ENCODE peak calls at places on chromosomes 11 and 22, in seven cellular contexts. One of them, this sample, is unnamed.

GRCh38 chr11:129536338-129536737 is 160.7 kb downstream of the BARX2 start:
- DNase-seq in neural progenitor cell: no peak
- DNase-seq in activated T-cell treated with anti-CD3 and anti-CD28 coated beads, Interleukin-2, amount 50 U/mL, for 1 hour: no peak
- DNase-seq in HCT116: no peak
- DNase-seq in A172: no peak
- DNase-seq in glutamatergic neuron: no peak
- DNase-seq in HT-29: no peak
- DNase-seq in this sample: no peak

GRCh38 chr22:19661156-19661555 is 53.1 kb upstream of the SEPTIN5 start:
- DNase-seq in A172: no peak
- DNase-seq in glutamatergic neuron: no peak
- DNase-seq in neural progenitor cell: no peak
- DNase-seq in HT-29: no peak
- DNase-seq in activated T-cell treated with anti-CD3 and anti-CD28 coated beads, Interleukin-2, amount 50 U/mL, for 1 hour: no peak
- DNase-seq in HCT116: no peak
- DNase-seq in this sample: no peak

GRCh38 chr11:111206472-111206871 is 39.1 kb upstream of the POU2AF2 start:
- DNase-seq in activated T-cell treated with anti-CD3 and anti-CD28 coated beads, Interleukin-2, amount 50 U/mL, for 1 hour: no peak
- DNase-seq in glutamatergic neuron: no peak
- DNase-seq in HT-29: no peak
- DNase-seq in A172: no peak
- DNase-seq in neural progenitor cell: no peak
- DNase-seq in HCT116: no peak
- DNase-seq in this sample: no peak

GRCh38 chr22:40196628-40197027 is 18.9 kb downstream of the TNRC6B start:
- DNase-seq in A172: peak; percentile 69
- DNase-seq in HCT116: no peak
- DNase-seq in activated T-cell treated with anti-CD3 and anti-CD28 coated beads, Interleukin-2, amount 50 U/mL, for 1 hour: no peak
- DNase-seq in glutamatergic neuron: no peak
- DNase-seq in HT-29: no peak
- DNase-seq in neural progenitor cell: no peak
- DNase-seq in this sample: peak; percentile 28

GRCh38 chr11:78789365-78789764 is 214.7 kb upstream of the NARS2 start:
- DNase-seq in HCT116: no peak
- DNase-seq in neural progenitor cell: no peak
- DNase-seq in activated T-cell treated with anti-CD3 and anti-CD28 coated beads, Interleukin-2, amount 50 U/mL, for 1 hour: no peak
- DNase-seq in glutamatergic neuron: no peak
- DNase-seq in A172: no peak
- DNase-seq in HT-29: no peak
- DNase-seq in this sample: no peak

GRCh38 chr11:82996966-82997606 is 74.6 kb downstream of the RAB30 start:
- DNase-seq in activated T-cell treated with anti-CD3 and anti-CD28 coated beads, Interleukin-2, amount 50 U/mL, for 1 hour: no peak
- DNase-seq in HT-29: peak; percentile 59
- DNase-seq in A172: peak; percentile 80
- DNase-seq in glutamatergic neuron: no peak
- DNase-seq in neural progenitor cell: no peak
- DNase-seq in HCT116: no peak
- DNase-seq in this sample: no peak

GRCh38 chr11:76783901-76784813 is 1.0 kb downstream of the TSKU start:
- DNase-seq in HCT116: peak; percentile 55
- DNase-seq in neural progenitor cell: peak; percentile 96
- DNase-seq in A172: peak; percentile 66
- DNase-seq in HT-29: peak; percentile 79
- DNase-seq in glutamatergic neuron: peak; percentile 92
- DNase-seq in activated T-cell treated with anti-CD3 and anti-CD28 coated beads, Interleukin-2, amount 50 U/mL, for 1 hour: no peak
- DNase-seq in this sample: no peak

GRCh38 chr11:12137938-12138731 is 27.7 kb downstream of the MICAL2 start:
- DNase-seq in HCT116: no peak
- DNase-seq in HT-29: peak; percentile 43
- DNase-seq in neural progenitor cell: peak; percentile 35
- DNase-seq in activated T-cell treated with anti-CD3 and anti-CD28 coated beads, Interleukin-2, amount 50 U/mL, for 1 hour: no peak
- DNase-seq in glutamatergic neuron: no peak
- DNase-seq in A172: peak; percentile 96
- DNase-seq in this sample: peak; percentile 90

GRCh38 chr11:119266063-119266462 is 50.9 kb downstream of the MCAM start:
- DNase-seq in neural progenitor cell: no peak
- DNase-seq in HT-29: no peak
- DNase-seq in A172: no peak
- DNase-seq in glutamatergic neuron: no peak
- DNase-seq in activated T-cell treated with anti-CD3 and anti-CD28 coated beads, Interleukin-2, amount 50 U/mL, for 1 hour: no peak
- DNase-seq in HCT116: no peak
- DNase-seq in this sample: no peak

GRCh38 chr11:67031791-67032561 is 9.0 kb downstream of the SYT12 start:
- DNase-seq in HCT116: no peak
- DNase-seq in A172: peak; percentile 77
- DNase-seq in HT-29: no peak
- DNase-seq in glutamatergic neuron: no peak
- DNase-seq in neural progenitor cell: no peak
- DNase-seq in activated T-cell treated with anti-CD3 and anti-CD28 coated beads, Interleukin-2, amount 50 U/mL, for 1 hour: no peak
- DNase-seq in this sample: no peak

GRCh38 chr11:34890812-34891211 is 25.4 kb downstream of the APIP start:
- DNase-seq in activated T-cell treated with anti-CD3 and anti-CD28 coated beads, Interleukin-2, amount 50 U/mL, for 1 hour: no peak
- DNase-seq in neural progenitor cell: peak; percentile 59
- DNase-seq in HCT116: peak; percentile 56
- DNase-seq in glutamatergic neuron: no peak
- DNase-seq in HT-29: peak; percentile 85
- DNase-seq in A172: peak; percentile 50
- DNase-seq in this sample: no peak

GRCh38 chr11:69423181-69423580 is 58.3 kb upstream of the LINC01488 start:
- DNase-seq in HCT116: no peak
- DNase-seq in glutamatergic neuron: no peak
- DNase-seq in HT-29: no peak
- DNase-seq in activated T-cell treated with anti-CD3 and anti-CD28 coated beads, Interleukin-2, amount 50 U/mL, for 1 hour: no peak
- DNase-seq in A172: no peak
- DNase-seq in neural progenitor cell: no peak
- DNase-seq in this sample: no peak

GRCh38 chr22:30253205-30253852 is 6.8 kb upstream of the LIF start:
- DNase-seq in activated T-cell treated with anti-CD3 and anti-CD28 coated beads, Interleukin-2, amount 50 U/mL, for 1 hour: no peak
- DNase-seq in HCT116: no peak
- DNase-seq in HT-29: peak; percentile 47
- DNase-seq in glutamatergic neuron: no peak
- DNase-seq in neural progenitor cell: no peak
- DNase-seq in A172: peak; percentile 88
- DNase-seq in this sample: no peak

GRCh38 chr11:11764428-11764803 is 77.4 kb upstream of the USP47 start:
- DNase-seq in HCT116: no peak
- DNase-seq in activated T-cell treated with anti-CD3 and anti-CD28 coated beads, Interleukin-2, amount 50 U/mL, for 1 hour: no peak
- DNase-seq in HT-29: no peak
- DNase-seq in A172: no peak
- DNase-seq in glutamatergic neuron: no peak
- DNase-seq in neural progenitor cell: no peak
- DNase-seq in this sample: no peak

GRCh38 chr11:124633355-124633754 is 10.7 kb downstream of the TBRG1 start:
- DNase-seq in HCT116: no peak
- DNase-seq in glutamatergic neuron: no peak
- DNase-seq in HT-29: peak; percentile 34
- DNase-seq in activated T-cell treated with anti-CD3 and anti-CD28 coated beads, Interleukin-2, amount 50 U/mL, for 1 hour: no peak
- DNase-seq in A172: no peak
- DNase-seq in neural progenitor cell: no peak
- DNase-seq in this sample: no peak

GRCh38 chr11:530960-531825 is 4.2 kb downstream of the HRAS start:
- DNase-seq in HT-29: no peak
- DNase-seq in A172: no peak
- DNase-seq in activated T-cell treated with anti-CD3 and anti-CD28 coated beads, Interleukin-2, amount 50 U/mL, for 1 hour: no peak
- DNase-seq in HCT116: no peak
- DNase-seq in glutamatergic neuron: no peak
- DNase-seq in neural progenitor cell: no peak
- DNase-seq in this sample: no peak

GRCh38 chr11:86228967-86229330 is 15.6 kb upstream of the EED start:
- DNase-seq in HCT116: no peak
- DNase-seq in HT-29: no peak
- DNase-seq in glutamatergic neuron: no peak
- DNase-seq in neural progenitor cell: no peak
- DNase-seq in A172: no peak
- DNase-seq in activated T-cell treated with anti-CD3 and anti-CD28 coated beads, Interleukin-2, amount 50 U/mL, for 1 hour: no peak
- DNase-seq in this sample: no peak

GRCh38 chr11:2447253-2447950 is 2.6 kb downstream of the KCNQ1 start:
- DNase-seq in neural progenitor cell: no peak
- DNase-seq in activated T-cell treated with anti-CD3 and anti-CD28 coated beads, Interleukin-2, amount 50 U/mL, for 1 hour: no peak
- DNase-seq in HCT116: no peak
- DNase-seq in HT-29: no peak
- DNase-seq in A172: no peak
- DNase-seq in glutamatergic neuron: peak; percentile 6
- DNase-seq in this sample: no peak

GRCh38 chr11:96111308-96111707 is 187.4 kb upstream of the MTMR2 start:
- DNase-seq in neural progenitor cell: peak; percentile 14
- DNase-seq in HT-29: no peak
- DNase-seq in activated T-cell treated with anti-CD3 and anti-CD28 coated beads, Interleukin-2, amount 50 U/mL, for 1 hour: no peak
- DNase-seq in HCT116: no peak
- DNase-seq in A172: no peak
- DNase-seq in glutamatergic neuron: no peak
- DNase-seq in this sample: no peak

GRCh38 chr11:83249972-83250593 is 36.1 kb downstream of the CCDC90B start:
- DNase-seq in A172: peak; percentile 49
- DNase-seq in HT-29: peak; percentile 55
- DNase-seq in HCT116: peak; percentile 21
- DNase-seq in activated T-cell treated with anti-CD3 and anti-CD28 coated beads, Interleukin-2, amount 50 U/mL, for 1 hour: no peak
- DNase-seq in neural progenitor cell: peak; percentile 39
- DNase-seq in glutamatergic neuron: no peak
- DNase-seq in this sample: no peak

GRCh38 chr11:65826972-65827773 is 6.6 kb upstream of the SNX32 start:
- DNase-seq in glutamatergic neuron: no peak
- DNase-seq in neural progenitor cell: no peak
- DNase-seq in HT-29: no peak
- DNase-seq in HCT116: no peak
- DNase-seq in activated T-cell treated with anti-CD3 and anti-CD28 coated beads, Interleukin-2, amount 50 U/mL, for 1 hour: no peak
- DNase-seq in A172: no peak
- DNase-seq in this sample: no peak

GRCh38 chr11:29623144-29623722 is 393.6 kb downstream of the KCNA4 start:
- DNase-seq in neural progenitor cell: peak; percentile 81
- DNase-seq in HT-29: no peak
- DNase-seq in HCT116: no peak
- DNase-seq in activated T-cell treated with anti-CD3 and anti-CD28 coated beads, Interleukin-2, amount 50 U/mL, for 1 hour: no peak
- DNase-seq in A172: no peak
- DNase-seq in glutamatergic neuron: no peak
- DNase-seq in this sample: no peak

GRCh38 chr22:36197065-36197440 is 4.6 kb downstream of the APOL4 start:
- DNase-seq in glutamatergic neuron: no peak
- DNase-seq in A172: peak; percentile 2
- DNase-seq in neural progenitor cell: peak; percentile 100
- DNase-seq in HCT116: no peak
- DNase-seq in activated T-cell treated with anti-CD3 and anti-CD28 coated beads, Interleukin-2, amount 50 U/mL, for 1 hour: no peak
- DNase-seq in HT-29: no peak
- DNase-seq in this sample: peak; percentile 76

GRCh38 chr11:132620423-132620822 is 911.9 kb downstream of the OPCML start:
- DNase-seq in HCT116: no peak
- DNase-seq in HT-29: no peak
- DNase-seq in A172: no peak
- DNase-seq in neural progenitor cell: no peak
- DNase-seq in activated T-cell treated with anti-CD3 and anti-CD28 coated beads, Interleukin-2, amount 50 U/mL, for 1 hour: no peak
- DNase-seq in glutamatergic neuron: no peak
- DNase-seq in this sample: no peak

GRCh38 chr11:73402834-73403185 is 26.6 kb downstream of the RELT start:
- DNase-seq in neural progenitor cell: no peak
- DNase-seq in HT-29: peak; percentile 57
- DNase-seq in glutamatergic neuron: no peak
- DNase-seq in HCT116: no peak
- DNase-seq in A172: no peak
- DNase-seq in activated T-cell treated with anti-CD3 and anti-CD28 coated beads, Interleukin-2, amount 50 U/mL, for 1 hour: no peak
- DNase-seq in this sample: no peak

GRCh38 chr22:26957176-26957575 is 299.8 kb downstream of the MIAT start:
- DNase-seq in neural progenitor cell: no peak
- DNase-seq in activated T-cell treated with anti-CD3 and anti-CD28 coated beads, Interleukin-2, amount 50 U/mL, for 1 hour: no peak
- DNase-seq in glutamatergic neuron: no peak
- DNase-seq in HT-29: no peak
- DNase-seq in HCT116: no peak
- DNase-seq in A172: no peak
- DNase-seq in this sample: no peak

GRCh38 chr11:75513250-75513649 is 12.5 kb downstream of the GDPD5 start:
- DNase-seq in HT-29: no peak
- DNase-seq in neural progenitor cell: no peak
- DNase-seq in HCT116: no peak
- DNase-seq in A172: peak; percentile 61
- DNase-seq in activated T-cell treated with anti-CD3 and anti-CD28 coated beads, Interleukin-2, amount 50 U/mL, for 1 hour: no peak
- DNase-seq in glutamatergic neuron: no peak
- DNase-seq in this sample: no peak

GRCh38 chr22:48511211-48511610 is 1316.5 kb downstream of the BRD1 start:
- DNase-seq in HCT116: no peak
- DNase-seq in A172: no peak
- DNase-seq in activated T-cell treated with anti-CD3 and anti-CD28 coated beads, Interleukin-2, amount 50 U/mL, for 1 hour: no peak
- DNase-seq in neural progenitor cell: no peak
- DNase-seq in HT-29: no peak
- DNase-seq in glutamatergic neuron: no peak
- DNase-seq in this sample: no peak

GRCh38 chr11:2190670-2191471 is 19.3 kb upstream of the TH start:
- DNase-seq in activated T-cell treated with anti-CD3 and anti-CD28 coated beads, Interleukin-2, amount 50 U/mL, for 1 hour: no peak
- DNase-seq in A172: no peak
- DNase-seq in HCT116: no peak
- DNase-seq in HT-29: no peak
- DNase-seq in glutamatergic neuron: no peak
- DNase-seq in neural progenitor cell: peak; percentile 91
- DNase-seq in this sample: no peak

GRCh38 chr22:47547239-47547661 is 784.8 kb downstream of the TBC1D22A start:
- DNase-seq in neural progenitor cell: no peak
- DNase-seq in HT-29: no peak
- DNase-seq in activated T-cell treated with anti-CD3 and anti-CD28 coated beads, Interleukin-2, amount 50 U/mL, for 1 hour: no peak
- DNase-seq in HCT116: no peak
- DNase-seq in glutamatergic neuron: no peak
- DNase-seq in A172: no peak
- DNase-seq in this sample: no peak

GRCh38 chr11:75196426-75196825 is 44.1 kb upstream of the TPBGL start:
- DNase-seq in A172: no peak
- DNase-seq in HT-29: no peak
- DNase-seq in activated T-cell treated with anti-CD3 and anti-CD28 coated beads, Interleukin-2, amount 50 U/mL, for 1 hour: no peak
- DNase-seq in glutamatergic neuron: no peak
- DNase-seq in HCT116: no peak
- DNase-seq in neural progenitor cell: no peak
- DNase-seq in this sample: no peak

GRCh38 chr11:99327527-99327926 is 306.8 kb downstream of the CNTN5 start:
- DNase-seq in glutamatergic neuron: no peak
- DNase-seq in HCT116: no peak
- DNase-seq in HT-29: no peak
- DNase-seq in neural progenitor cell: no peak
- DNase-seq in activated T-cell treated with anti-CD3 and anti-CD28 coated beads, Interleukin-2, amount 50 U/mL, for 1 hour: no peak
- DNase-seq in A172: no peak
- DNase-seq in this sample: no peak

This sample was measured in coronary artery.